ENCODE peak calls at places on chromosome 10, in six cellular contexts. Y is ovary, L is tibial artery, Q is heart left ventricle, T is astrocyte, M is body of pancreas. D is an unnamed sample.

GRCh38 chr10:52668024-52668423 is 104.6 kb downstream of the MBL2 start:
- DNase-seq in Y (no peak), L (no peak), Q (no peak), T (peak; percentile 25), M (no peak), D (no peak)

GRCh38 chr10:29257106-29257783 is 31.6 kb upstream of the LYZL1 start:
- DNase-seq in Y (peak; percentile 87), L (peak; percentile 91), Q (peak; percentile 63), T (peak; percentile 90), M (peak; percentile 42), D (no peak)

GRCh38 chr10:87691515-87692070 is 31.9 kb downstream of the PAPSS2 start:
- DNase-seq in Y (no peak), L (no peak), Q (no peak), T (no peak), M (no peak), D (no peak)

GRCh38 chr10:128474571-128474970 is 348.3 kb upstream of the MKI67 start:
- DNase-seq in Y (no peak), L (no peak), Q (no peak), T (no peak), M (no peak), D (no peak)

GRCh38 chr10:123560301-123561144 is 105.6 kb upstream of the GPR26 start:
- DNase-seq in Y (no peak), L (no peak), Q (no peak), T (no peak), M (no peak), D (peak; percentile 6)

GRCh38 chr10:28496481-28496961 is 36.4 kb upstream of the WAC start:
- DNase-seq in Y (no peak), L (no peak), Q (no peak), T (no peak), M (no peak), D (no peak)

GRCh38 chr10:53440641-53441040 is 668.1 kb upstream of the MBL2 start:
- DNase-seq in Y (no peak), L (no peak), Q (no peak), T (no peak), M (no peak), D (no peak)

GRCh38 chr10:34931216-34931615 is 116.1 kb upstream of the PARD3 start:
- DNase-seq in Y (no peak), L (no peak), Q (no peak), T (no peak), M (no peak), D (no peak)

GRCh38 chr10:113576853-113577252 is 24.0 kb downstream of the HABP2 start:
- DNase-seq in Y (no peak), L (no peak), Q (no peak), T (no peak), M (no peak), D (no peak)

GRCh38 chr10:124611738-124612137 is 132.4 kb downstream of the FAM53B start:
- DNase-seq in Y (no peak), L (no peak), Q (no peak), T (no peak), M (no peak), D (no peak)

GRCh38 chr10:88149906-88150305 is 286.5 kb downstream of the PTEN start:
- DNase-seq in Y (no peak), L (no peak), Q (no peak), T (peak; percentile 49), M (no peak), D (no peak)

GRCh38 chr10:124296121-124296812 is 122.5 kb downstream of the OAT start:
- DNase-seq in Y (peak; percentile 29), L (no peak), Q (no peak), T (peak; percentile 22), M (no peak), D (no peak)

GRCh38 chr10:117424171-117424570 is 48.9 kb upstream of the PDZD8 start:
- DNase-seq in Y (no peak), L (no peak), Q (no peak), T (no peak), M (no peak), D (no peak)

GRCh38 chr10:4431114-4431862 is 394.7 kb upstream of the AKR1E2 start:
- DNase-seq in Y (no peak), L (no peak), Q (no peak), T (peak; percentile 95), M (no peak), D (no peak)

GRCh38 chr10:132066186-132066585 is 440 bp downstream of the JAKMIP3 start:
- DNase-seq in Y (no peak), L (no peak), Q (no peak), T (peak; percentile 1), M (no peak), D (no peak)

GRCh38 chr10:46232666-46233065 is 54.1 kb upstream of the ANTXRL start:
- DNase-seq in Y (no peak), L (no peak), Q (no peak), T (no peak), M (no peak), D (peak; percentile 5)

GRCh38 chr10:48811917-48812316 is 127.2 kb downstream of the WDFY4 start:
- DNase-seq in Y (no peak), L (no peak), Q (no peak), T (peak; percentile 9), M (no peak), D (no peak)

GRCh38 chr10:110643670-110644597 is at the start of gene RBM20:
- DNase-seq in Y (peak; percentile 52), L (no peak), Q (peak; percentile 79), T (no peak), M (peak; percentile 52), D (no peak)

GRCh38 chr10:4355346-4355745 is 470.7 kb upstream of the AKR1E2 start:
- DNase-seq in Y (no peak), L (no peak), Q (no peak), T (peak; percentile 10), M (no peak), D (no peak)

GRCh38 chr10:69901623-69902505 is 100.2 kb downstream of the COL13A1 start:
- DNase-seq in Y (peak; percentile 66), L (peak; percentile 51), Q (no peak), T (peak; percentile 20), M (peak; percentile 55), D (peak; percentile 65)

GRCh38 chr10:127293640-127294039 is 97.2 kb upstream of the INSYN2A start:
- DNase-seq in Y (no peak), L (no peak), Q (no peak), T (no peak), M (no peak), D (no peak)

GRCh38 chr10:116873134-116873533 is 23.8 kb downstream of the ENO4 start:
- DNase-seq in Y (no peak), L (no peak), Q (no peak), T (no peak), M (no peak), D (no peak)

DNA sequence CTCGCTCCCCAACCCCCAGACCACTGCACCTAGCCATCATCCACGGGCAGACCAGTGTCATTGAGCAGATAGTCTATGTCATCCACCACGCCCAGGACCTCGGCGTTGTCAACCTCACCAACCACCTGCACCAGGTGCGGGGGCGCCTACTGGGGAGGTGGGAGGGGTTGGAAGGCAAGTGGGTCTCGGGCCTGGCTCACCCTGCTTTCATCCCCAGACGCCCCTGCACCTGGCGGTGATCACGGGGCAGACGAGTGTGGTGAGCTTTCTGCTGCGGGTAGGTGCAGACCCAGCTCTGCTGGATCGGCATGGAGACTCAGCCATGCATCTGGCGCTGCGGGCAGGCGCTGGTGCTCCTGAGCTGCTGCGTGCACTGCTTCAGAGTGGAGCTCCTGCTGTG is 4.6 kb downstream of the NFKB2 start:
- DNase-seq in Y (peak; percentile 51), L (no peak), Q (no peak), T (no peak), M (no peak), D (no peak)
- H3K36me3 ChIP-seq in Y (no peaks in the 10 kb centered on the region), L (peaks cover 12% of the 10 kb centered on the region), Q (peaks cover 66% of the 10 kb centered on the region), T (no peaks in the 10 kb centered on the region), M (no peaks in the 10 kb centered on the region), D (peaks cover 6% of the 10 kb centered on the region)

GRCh38 chr10:106612381-106612780 is 552.1 kb downstream of the SORCS1 start:
- DNase-seq in Y (no peak), L (no peak), Q (no peak), T (no peak), M (no peak), D (no peak)

GRCh38 chr10:106609466-106609865 is 555.0 kb downstream of the SORCS1 start:
- DNase-seq in Y (no peak), L (no peak), Q (no peak), T (no peak), M (no peak), D (no peak)

GRCh38 chr10:106609867-106610266 is 554.6 kb downstream of the SORCS1 start:
- DNase-seq in Y (no peak), L (no peak), Q (no peak), T (no peak), M (no peak), D (no peak)

GRCh38 chr10:106608101-106608500 is 556.4 kb downstream of the SORCS1 start:
- DNase-seq in Y (no peak), L (no peak), Q (no peak), T (peak; percentile 2), M (no peak), D (no peak)
- H3K4me3 ChIP-seq in Y (no peak overlapping the region), L (no peak overlapping the region), Q (no peak overlapping the region), T (no peak overlapping the region), M (no peak overlapping the region), D (no peak overlapping the region)

GRCh38 chr10:50349554-50349953 is 98.2 kb upstream of the ASAH2 start:
- DNase-seq in Y (no peak), L (no peak), Q (no peak), T (no peak), M (no peak), D (no peak)

GRCh38 chr10:50347394-50347802 is 96.1 kb upstream of the ASAH2 start:
- DNase-seq in Y (no peak), L (no peak), Q (no peak), T (no peak), M (no peak), D (no peak)

GRCh38 chr10:50346947-50347346 is 95.6 kb upstream of the ASAH2 start:
- DNase-seq in Y (no peak), L (no peak), Q (no peak), T (no peak), M (no peak), D (no peak)

GRCh38 chr10:50350366-50350765 is 99.0 kb upstream of the ASAH2 start:
- DNase-seq in Y (no peak), L (no peak), Q (no peak), T (no peak), M (no peak), D (no peak)

GRCh38 chr10:50351483-50352146 is 100.3 kb upstream of the ASAH2 start:
- DNase-seq in Y (no peak), L (no peak), Q (no peak), T (no peak), M (no peak), D (no peak)
- H3K36me3 ChIP-seq in Y (no peaks in the 10 kb centered on the region), L (no peaks in the 10 kb centered on the region), Q (no peaks in the 10 kb centered on the region), T (no peaks in the 10 kb centered on the region), M (no peaks in the 10 kb centered on the region), D (no peaks in the 10 kb centered on the region)

DNA sequence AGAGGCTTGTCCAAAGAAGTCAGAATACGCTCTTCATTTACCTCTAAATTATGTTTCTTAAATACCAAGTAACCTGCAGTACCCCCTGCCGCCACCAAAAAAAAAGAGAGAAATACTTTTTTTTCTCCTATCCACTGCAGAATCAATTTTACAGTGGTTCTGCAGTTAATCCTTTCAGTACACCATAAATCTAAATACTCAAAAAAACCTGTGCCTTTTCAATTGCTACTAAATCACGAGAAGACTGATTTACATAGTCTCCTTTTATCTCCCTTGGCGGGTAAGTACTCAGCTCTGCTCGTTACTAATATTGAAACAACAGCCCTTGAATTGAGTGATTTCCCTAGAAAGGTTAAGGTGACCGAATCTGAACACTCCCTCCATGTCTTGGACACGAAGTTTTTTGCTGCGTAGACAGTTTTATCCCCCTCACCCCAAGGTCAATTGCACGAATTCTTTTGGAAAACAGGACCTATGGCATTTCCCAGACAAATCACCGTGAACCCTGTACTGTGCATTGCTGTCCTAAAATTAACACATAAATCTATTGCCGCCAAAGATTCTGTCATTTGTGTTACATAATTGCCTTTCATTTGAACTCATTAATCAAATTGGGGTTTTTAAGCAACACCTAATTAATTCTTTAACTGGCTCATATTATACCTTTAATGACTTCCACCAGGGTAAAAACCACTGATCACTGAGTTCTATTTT is 517 bp upstream of the VIM start:
- DNase-seq in Y (no peak), L (no peak), Q (no peak), T (no peak), M (no peak), D (no peak)
- H3K4me3 ChIP-seq in Y (peak overlapping the region; percentile 64), L (peak overlapping the region; percentile 83), Q (peak overlapping the region; percentile 64), T (peak overlapping the region; percentile 64), M (peak overlapping the region; percentile 42), D (peak overlapping the region; percentile 69)